ENCODE peak calls at places on chromosome 22, in nine cellular contexts. Q is HFF-Myc, K is H9, S is sigmoid colon, H is A549, T is brain microvascular endothelial cell, I is mucosa of descending colon, Y is AG09319, C is tibial nerve. J is an unnamed sample.

GRCh38 chr22:33013051-33013450 is 45.1 kb downstream of the SYN3 start:
- DNase-seq in Q (no peak), T (no peak), I (no peak), Y (no peak), C (no peak), H (no peak), K (no peak), S (no peak), J (no peak)

GRCh38 chr22:32270641-32271369 is 15.7 kb upstream of the SLC5A4 start:
- DNase-seq in Q (no peak), I (no peak), T (no peak), S (no peak), K (no peak), C (no peak), H (no peak), Y (no peak), J (no peak)

GRCh38 chr22:20982563-20982882 is 426 bp downstream of the LZTR1 start:
- DNase-seq in Y (no peak), Q (no peak), C (no peak), S (no peak), H (no peak), K (no peak), I (no peak), T (no peak), J (no peak)

GRCh38 chr22:35837328-35837727 is 119.7 kb downstream of the APOL5 start:
- DNase-seq in Q (no peak), I (no peak), C (no peak), T (no peak), Y (no peak), K (no peak), H (no peak), S (no peak), J (peak)

GRCh38 chr22:23249506-23250423 is 69.5 kb downstream of the BCR start:
- DNase-seq in T (no peak), Q (no peak), I (no peak), C (no peak), S (no peak), H (no peak), Y (no peak), K (no peak), J (no peak)

GRCh38 chr22:25747245-25747944 is 5.4 kb downstream of the MYO18B start:
- DNase-seq in C (no peak), S (no peak), T (peak), K (no peak), H (peak), I (no peak), Q (no peak), Y (peak), J (no peak)

GRCh38 chr22:31616315-31616980 is 45.6 kb downstream of the PISD start:
- DNase-seq in T (no peak), C (no peak), Q (no peak), I (peak), K (no peak), H (no peak), Y (no peak), S (no peak), J (no peak)

GRCh38 chr22:24247011-24247507 is 2.2 kb upstream of the GGT5 start:
- DNase-seq in I (no peak), S (no peak), H (no peak), C (no peak), K (no peak), Y (no peak), Q (no peak), T (no peak), J (no peak)

GRCh38 chr22:17974087-17974486 is 50.3 kb downstream of the MICAL3 start:
- DNase-seq in S (no peak), K (no peak), C (no peak), H (no peak), T (no peak), I (no peak), Q (no peak), Y (no peak), J (no peak)

GRCh38 chr22:26587991-26588613 is 1.8 kb downstream of the TPST2 start:
- DNase-seq in Y (no peak), H (no peak), Q (no peak), K (no peak), S (no peak), I (no peak), T (peak), C (no peak), J (no peak)

GRCh38 chr22:48892571-48893287 is 934.9 kb downstream of the BRD1 start:
- DNase-seq in H (no peak), Q (no peak), S (no peak), I (no peak), T (no peak), K (peak), C (no peak), Y (no peak), J (no peak)

GRCh38 chr22:48895341-48895740 is 932.3 kb downstream of the BRD1 start:
- DNase-seq in K (no peak), T (no peak), S (no peak), H (no peak), Y (no peak), I (no peak), C (no peak), Q (no peak), J (no peak)

GRCh38 chr22:48893288-48894063 is 934.2 kb downstream of the BRD1 start:
- DNase-seq in H (no peak), T (no peak), K (no peak), I (no peak), Q (no peak), C (no peak), S (no peak), Y (no peak), J (no peak)

GRCh38 chr22:48894804-48895250 is 932.8 kb downstream of the BRD1 start:
- DNase-seq in H (no peak), Q (no peak), C (no peak), I (no peak), T (no peak), S (no peak), K (no peak), Y (no peak), J (no peak)

GRCh38 chr22:48894064-48894671 is 933.5 kb downstream of the BRD1 start:
- DNase-seq in C (no peak), H (no peak), K (peak), Y (no peak), T (no peak), I (no peak), S (no peak), Q (no peak), J (no peak)
- TF ChIP-seq CTCF in C (no peak), H (no peak), K (peak), Y (no peak), T (no peak), I (no peak), S (no peak), Q (no peak), J (no peak)

GRCh38 chr22:47808886-47809620 is 1046.6 kb downstream of the TBC1D22A start:
- DNase-seq in H (no peak), Y (no peak), T (no peak), Q (no peak), K (no peak), I (no peak), S (no peak), C (no peak), J (no peak)
- TF ChIP-seq CTCF in H (no peak), Y (no peak), T (no peak), Q (no peak), K (no peak), I (no peak), S (no peak), C (no peak), J (no peak)

GRCh38 chr22:40025856-40026255 is 31.1 kb downstream of the FAM83F start:
- DNase-seq in K (no peak), S (no peak), Q (no peak), I (no peak), T (no peak), Y (no peak), C (no peak), H (no peak), J (no peak)
- TF ChIP-seq CTCF in K (no peak), S (no peak), Q (no peak), I (no peak), T (no peak), Y (no peak), C (no peak), H (no peak), J (no peak)

GRCh38 chr22:29205598-29206371 is at the start of gene EMID1:
- DNase-seq in Q (no peak), H (peak), C (no peak), I (peak), T (no peak), Y (no peak), S (peak), K (peak), J (peak)
- TF ChIP-seq CTCF in Q (no peak), H (no peak), C (peak), I (no peak), T (peak), Y (peak), S (peak), K (no peak), J (no peak)

GRCh38 chr22:37571258-37571991 is 8.5 kb downstream of the LGALS2 start:
- DNase-seq in I (no peak), K (no peak), Y (no peak), T (no peak), Q (no peak), S (no peak), H (peak), C (no peak), J (no peak)
- TF ChIP-seq CTCF in I (no peak), K (peak), Y (no peak), T (peak), Q (peak), S (no peak), H (no peak), C (no peak), J (no peak)